ENCODE peak calls at places on chromosomes 1 and 21, in eight cellular contexts. M, V, D, F, A, W, S and C are unnamed samples.

GRCh38 chr1:222124602-222125001 is 382.7 kb upstream of the DUSP10 start:
- DNase-seq in M (no peak), V (no peak), D (peak; percentile 34), F (no peak), A (no peak), W (no peak), S (peak; percentile 12), C (no peak)

GRCh38 chr21:32190491-32191144 is 88.2 kb downstream of the MIS18A start:
- DNase-seq in M (no peak), V (no peak), D (peak; percentile 66), F (no peak), A (no peak), W (peak; percentile 9), S (no peak), C (no peak)

GRCh38 chr1:96145486-96145885 is 576.1 kb upstream of the PTBP2 start:
- DNase-seq in M (no peak), V (no peak), D (no peak), F (no peak), A (no peak), W (no peak), S (no peak), C (no peak)

GRCh38 chr1:210027994-210028393 is 90.0 kb downstream of the SYT14 start:
- DNase-seq in M (no peak), V (no peak), D (no peak), F (no peak), A (no peak), W (no peak), S (no peak), C (no peak)

GRCh38 chr1:203202431-203203245 is 16.1 kb upstream of the CHI3L1 start:
- DNase-seq in M (no peak), V (peak; percentile 98), D (no peak), F (no peak), A (peak; percentile 14), W (peak; percentile 51), S (peak; percentile 70), C (peak; percentile 69)

GRCh38 chr1:180424848-180425457 is 77.4 kb downstream of the ACBD6 start:
- DNase-seq in M (no peak), V (no peak), D (peak; percentile 99), F (no peak), A (no peak), W (no peak), S (no peak), C (no peak)

GRCh38 chr1:212234431-212235298 is 50.5 kb upstream of the PPP2R5A start:
- DNase-seq in M (peak; percentile 33), V (peak; percentile 94), D (peak; percentile 8), F (peak; percentile 11), A (peak; percentile 87), W (peak; percentile 71), S (peak; percentile 82), C (peak; percentile 85)

GRCh38 chr1:175841613-175842234 is 98.3 kb upstream of the TNR start:
- DNase-seq in M (no peak), V (no peak), D (peak; percentile 87), F (no peak), A (no peak), W (no peak), S (no peak), C (no peak)

GRCh38 chr1:147337040-147337439 is 94.6 kb downstream of the CHD1L start:
- DNase-seq in M (no peak), V (no peak), D (peak; percentile 12), F (no peak), A (no peak), W (no peak), S (no peak), C (no peak)

GRCh38 chr1:234980657-234981396 is 147.8 kb downstream of the TOMM20 start:
- DNase-seq in M (peak; percentile 86), V (peak; percentile 98), D (no peak), F (peak; percentile 59), A (peak; percentile 83), W (peak; percentile 73), S (peak; percentile 77), C (peak; percentile 76)

GRCh38 chr1:162016616-162017015 is 7.1 kb downstream of the OLFML2B start:
- DNase-seq in M (no peak), V (no peak), D (no peak), F (no peak), A (no peak), W (no peak), S (no peak), C (no peak)

GRCh38 chr1:185112343-185112742 is 44.4 kb downstream of the TRMT1L start:
- DNase-seq in M (no peak), V (peak; percentile 22), D (no peak), F (no peak), A (no peak), W (no peak), S (no peak), C (no peak)

GRCh38 chr1:966603-967295 is 467 bp downstream of the PLEKHN1 start:
- DNase-seq in M (peak; percentile 81), V (peak; percentile 42), D (peak; percentile 54), F (no peak), A (peak; percentile 29), W (peak; percentile 74), S (peak; percentile 75), C (no peak)

GRCh38 chr1:236868625-236869467 is 73.8 kb downstream of the MTR start:
- DNase-seq in M (peak; percentile 38), V (peak; percentile 84), D (peak; percentile 36), F (no peak), A (no peak), W (no peak), S (peak; percentile 52), C (no peak)

GRCh38 chr1:20936216-20936615 is 149.1 kb upstream of the HP1BP3 start:
- DNase-seq in M (no peak), V (no peak), D (no peak), F (no peak), A (no peak), W (no peak), S (no peak), C (no peak)

GRCh38 chr1:182447660-182448059 is 2.3 kb upstream of the RGSL1 start:
- DNase-seq in M (no peak), V (no peak), D (no peak), F (no peak), A (no peak), W (no peak), S (no peak), C (no peak)

GRCh38 chr1:165162671-165163241 is 193.8 kb downstream of the LMX1A start:
- DNase-seq in M (no peak), V (no peak), D (peak; percentile 59), F (no peak), A (no peak), W (no peak), S (no peak), C (no peak)

GRCh38 chr1:22788298-22788697 is 77.7 kb downstream of the EPHB2 start:
- DNase-seq in M (no peak), V (no peak), D (peak; percentile 27), F (no peak), A (no peak), W (no peak), S (no peak), C (no peak)

GRCh38 chr1:115184951-115185331 is 95.6 kb upstream of the TSPAN2 start:
- DNase-seq in M (no peak), V (no peak), D (no peak), F (no peak), A (no peak), W (no peak), S (no peak), C (no peak)

GRCh38 chr1:204313675-204314074 is 46.1 kb downstream of the PLEKHA6 start:
- DNase-seq in M (no peak), V (no peak), D (peak; percentile 94), F (no peak), A (no peak), W (no peak), S (no peak), C (no peak)

GRCh38 chr1:2356911-2357845 is 34.2 kb downstream of the MORN1 start:
- DNase-seq in M (no peak), V (no peak), D (no peak), F (no peak), A (no peak), W (no peak), S (no peak), C (no peak)